ENCODE peak calls at places on chromosomes 4 and X, in five cellular contexts. M is IMR-90, I is transverse colon, C is K562, T is gastrocnemius medialis. J is an unnamed sample.

GRCh38 chr4:45102716-45103115 is 376.4 kb upstream of the GNPDA2 start:
- DNase-seq in C (no peak), M (no peak), T (no peak), I (no peak), J (no peak)

GRCh38 chr4:151266542-151266941 is 10.4 kb upstream of the PRSS48 start:
- DNase-seq in M (peak), T (no peak), I (no peak), C (no peak), J (no peak)

GRCh38 chrX:53682885-53683555 is 3.5 kb downstream of the HUWE1 start:
- DNase-seq in M (peak), C (peak), T (peak), I (peak), J (peak)

GRCh38 chr4:189299706-189300105 is 641.0 kb upstream of the FRG1 start:
- DNase-seq in I (no peak), M (no peak), C (no peak), T (no peak), J (no peak)

GRCh38 chr4:181364504-181364903 is 878.7 kb upstream of the TENM3 start:
- DNase-seq in C (no peak), I (no peak), T (no peak), M (peak), J (no peak)

GRCh38 chr4:159725571-159725970 is 622.7 kb downstream of the RAPGEF2 start:
- DNase-seq in M (no peak), T (no peak), C (no peak), I (no peak), J (no peak)

GRCh38 chr4:131534944-131535640 is 1614.0 kb upstream of the PCDH10 start:
- DNase-seq in T (no peak), C (no peak), I (no peak), M (no peak), J (no peak)

GRCh38 chr4:11232004-11232403 is 196.7 kb downstream of the HS3ST1 start:
- DNase-seq in I (no peak), T (no peak), M (no peak), C (no peak), J (no peak)

GRCh38 chrX:154022716-154023115 is 3.0 kb upstream of the IRAK1 start:
- DNase-seq in C (no peak), I (no peak), T (no peak), M (no peak), J (no peak)

GRCh38 chr4:136505020-136505419 is 1027.3 kb downstream of the PCDH18 start:
- DNase-seq in M (no peak), I (no peak), T (no peak), C (no peak), J (no peak)

GRCh38 chrX:24014388-24015018 is 12.5 kb downstream of the KLHL15 start:
- DNase-seq in T (no peak), C (no peak), M (peak), I (no peak), J (no peak)

GRCh38 chr4:14767142-14767541 is 235.1 kb upstream of the CPEB2 start:
- DNase-seq in I (no peak), M (no peak), C (no peak), T (no peak), J (no peak)

GRCh38 chrX:37580080-37580479 is 8.6 kb downstream of the LANCL3 start:
- DNase-seq in C (no peak), M (no peak), I (no peak), T (no peak), J (no peak)

GRCh38 chrX:119753001-119753400 is 5.4 kb upstream of the SOWAHD start:
- DNase-seq in T (no peak), M (no peak), I (no peak), C (no peak), J (no peak)

GRCh38 chrX:38236901-38237615 is 16.4 kb upstream of the SRPX start:
- DNase-seq in I (no peak), T (no peak), M (no peak), C (no peak), J (no peak)

GRCh38 chr4:81747242-81747930 is 275.7 kb upstream of the RASGEF1B start:
- DNase-seq in T (no peak), I (no peak), C (peak), M (no peak), J (peak)

GRCh38 chrX:70033348-70033747 is 16.4 kb downstream of the AWAT2 start:
- DNase-seq in M (peak), I (no peak), T (no peak), C (peak), J (no peak)

GRCh38 chr4:171308661-171309060 is 504.5 kb upstream of the GALNTL6 start:
- DNase-seq in M (no peak), I (no peak), T (no peak), C (no peak), J (no peak)

GRCh38 chrX:132227383-132228112 is 8.3 kb upstream of the RAP2C start:
- DNase-seq in M (peak), I (no peak), T (no peak), C (no peak), J (no peak)

GRCh38 chrX:143437439-143437838 is 79.8 kb downstream of the SPANXN3 start:
- DNase-seq in I (no peak), T (no peak), M (no peak), C (peak), J (no peak)

GRCh38 chrX:22690116-22690515 is 309.6 kb upstream of the DDX53 start:
- DNase-seq in T (no peak), I (no peak), C (no peak), M (peak), J (no peak)

GRCh38 chr4:80305466-80305865 is 30.1 kb upstream of the CFAP299 start:
- DNase-seq in C (no peak), M (peak), T (no peak), I (no peak), J (no peak)

DNA sequence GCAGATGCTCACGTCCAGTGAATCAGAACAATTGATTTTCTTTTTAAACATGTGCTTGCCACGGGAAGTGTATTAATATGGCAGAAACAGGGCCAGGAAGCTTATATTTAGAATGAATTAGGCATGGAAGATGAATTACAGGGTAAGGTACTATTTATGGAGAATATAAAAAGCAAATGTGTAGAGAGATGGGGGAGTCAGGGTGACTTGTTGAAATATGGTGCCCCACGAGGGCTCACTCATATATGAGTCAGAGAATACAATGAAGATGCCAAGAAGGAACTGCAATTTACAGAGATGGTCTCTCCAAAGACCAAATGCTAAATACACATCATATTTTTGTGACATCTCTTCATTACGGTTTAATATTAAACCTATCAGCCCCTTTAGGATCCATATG is 385.1 kb downstream of the ARHGAP24 start:
- DNase-seq in I (no peak), T (no peak), M (peak), C (no peak), J (no peak)
- H3K4me3 ChIP-seq in I (no peak), T (no peak), M (no peak), C (no peak), J (no peak)

GRCh38 chr4:83456184-83456501 is 285 bp downstream of the MRPS18C start:
- DNase-seq in I (no peak), T (no peak), C (no peak), M (no peak), J (no peak)

GRCh38 chr4:83454626-83455025 is 997 bp downstream of the HELQ start:
- DNase-seq in M (peak), T (no peak), I (no peak), C (peak), J (no peak)

DNA sequence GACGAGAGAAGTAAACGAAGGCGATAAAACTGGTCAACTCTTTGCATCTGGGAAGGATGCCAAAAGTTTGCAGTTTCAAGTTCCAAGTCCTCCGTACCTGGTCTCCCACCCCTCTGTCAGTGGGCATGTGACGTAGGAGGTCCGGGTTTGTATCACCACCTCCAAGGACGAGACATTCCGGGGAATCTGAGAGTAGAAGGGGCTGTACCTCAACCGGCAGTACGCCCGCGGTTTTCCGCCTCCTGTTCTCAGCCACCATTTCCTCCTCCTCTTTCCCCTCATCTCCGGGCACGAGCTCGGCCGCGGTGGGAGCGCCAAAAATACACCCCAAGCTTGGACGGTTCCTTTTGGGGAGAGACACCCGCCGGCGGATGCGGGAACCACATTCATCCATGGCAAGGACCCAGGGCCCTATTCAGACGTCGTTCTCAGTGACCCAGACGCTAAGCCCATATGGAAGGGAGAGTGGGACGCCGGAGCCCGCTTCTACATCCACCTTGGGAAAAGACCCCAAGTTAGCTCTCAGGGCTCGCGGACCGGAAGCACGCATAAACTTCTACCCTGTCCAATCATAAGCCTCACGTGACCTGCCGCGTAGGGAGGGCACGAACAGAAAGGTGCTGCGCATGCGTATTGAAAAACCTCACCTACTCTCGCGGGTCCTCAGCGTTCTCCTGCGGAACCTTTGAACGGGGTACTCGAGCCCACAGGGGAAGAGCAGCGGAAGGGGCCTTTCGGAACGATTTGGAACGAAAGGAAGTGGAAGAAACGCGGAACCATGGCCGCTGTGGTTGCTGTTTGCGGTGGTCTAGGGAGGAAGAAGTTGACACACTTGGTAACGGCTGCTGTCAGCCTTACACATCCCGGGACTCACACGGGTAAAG is at the start of the genes HELQ and MRPS18C:
- DNase-seq in T (peak), M (peak), C (peak), I (peak), J (peak)
- TF ChIP-seq POLR2A in T (peak), M (peak), C (peak), I (peak), J (peak)

GRCh38 chrX:123331859-123332258 is 147.8 kb downstream of the GRIA3 start:
- DNase-seq in I (no peak), T (no peak), C (no peak), M (no peak), J (no peak)
- H3K27ac ChIP-seq in I (no peak), T (no peak), C (no peak), M (no peak), J (no peak)

DNA sequence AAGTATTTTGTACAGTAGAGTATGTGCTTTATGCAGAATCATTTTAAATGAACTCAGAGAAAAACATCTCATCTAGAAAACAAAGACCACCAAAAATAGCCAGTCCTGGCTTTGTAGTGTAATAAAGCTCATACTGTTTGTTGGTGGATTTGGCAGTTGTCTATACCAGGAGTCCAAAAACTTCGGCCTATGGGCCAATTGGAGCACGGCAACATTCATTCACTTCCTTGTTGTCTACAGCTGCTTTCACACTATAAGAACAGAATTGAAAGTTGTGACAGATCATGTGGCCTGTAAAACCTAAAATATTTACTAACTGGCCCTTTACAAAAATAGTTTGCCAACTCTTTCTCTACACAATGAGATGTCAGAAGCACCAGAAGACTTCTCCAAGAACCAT is 5.3 kb downstream of the FBXW7 start:
- DNase-seq in M (no peak), T (no peak), I (no peak), C (no peak), J (no peak)
- H3K4me3 ChIP-seq in M (no peak), T (no peak), I (no peak), C (no peak), J (no peak)

GRCh38 chr4:7104366-7105031 is 36.6 kb upstream of the GRPEL1 start:
- DNase-seq in I (no peak), C (no peak), M (no peak), T (no peak), J (no peak)

GRCh38 chr4:7105261-7105660 is 37.4 kb upstream of the GRPEL1 start:
- DNase-seq in T (no peak), C (peak), I (no peak), M (peak), J (no peak)

GRCh38 chr4:7103599-7104365 is 35.9 kb upstream of the GRPEL1 start:
- DNase-seq in T (peak), I (peak), C (no peak), M (peak), J (peak)

GRCh38 chr4:7101692-7102515 is 34.0 kb upstream of the GRPEL1 start:
- DNase-seq in I (peak), M (peak), T (peak), C (peak), J (peak)

DNA sequence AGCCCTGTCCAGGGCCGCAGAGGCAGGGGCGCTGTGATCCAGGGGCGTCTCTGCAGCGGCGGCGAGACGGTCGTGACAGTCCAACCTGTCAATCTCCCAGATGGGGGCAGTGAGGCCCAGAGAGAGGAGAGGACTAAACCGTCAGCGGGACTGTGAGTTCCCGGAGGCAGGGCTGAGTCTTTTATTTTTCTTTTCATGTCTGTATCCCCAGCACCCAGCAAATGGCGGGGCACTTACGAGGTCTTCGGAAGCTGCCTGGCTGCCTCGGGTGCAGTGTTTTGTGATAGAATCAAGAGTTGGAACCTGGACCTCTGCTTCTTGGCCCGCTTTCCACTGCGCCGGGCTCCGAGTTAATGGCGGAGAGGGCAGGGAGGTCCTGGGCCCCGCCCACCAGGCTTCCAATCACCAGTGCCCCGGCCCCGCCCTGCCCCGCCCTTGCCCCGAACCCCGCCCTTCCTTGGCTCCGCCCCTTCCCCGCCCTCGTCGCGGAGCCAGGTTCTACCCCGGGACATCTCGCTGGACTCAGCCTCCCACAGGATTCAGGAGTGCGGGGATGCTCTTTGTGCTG is 35.3 kb upstream of the GRPEL1 start:
- DNase-seq in T (peak), C (peak), M (peak), I (peak), J (peak)
- TF ChIP-seq POLR2A in T (peak), C (peak), M (no peak), I (peak), J (peak)

GRCh38 chrX:103439161-103439560 is 62.8 kb downstream of the BEX3 start:
- DNase-seq in M (no peak), T (no peak), I (no peak), C (peak), J (no peak)

GRCh38 chrX:103440621-103441020 is 64.3 kb downstream of the BEX3 start:
- DNase-seq in M (no peak), I (no peak), T (no peak), C (no peak), J (no peak)

GRCh38 chrX:103437147-103437873 is 61.0 kb downstream of the BEX3 start:
- DNase-seq in C (peak), T (no peak), M (peak), I (no peak), J (no peak)

GRCh38 chrX:103442536-103442901 is 66.2 kb downstream of the BEX3 start:
- DNase-seq in T (no peak), M (peak), I (no peak), C (no peak), J (no peak)

GRCh38 chrX:103441878-103442535 is 65.7 kb downstream of the BEX3 start:
- DNase-seq in T (no peak), M (no peak), C (no peak), I (no peak), J (no peak)
- H3K27ac ChIP-seq in T (no peak), M (peak), C (no peak), I (no peak), J (no peak)

GRCh38 chr4:4405358-4405962 is 18.6 kb downstream of the NSG1 start:
- DNase-seq in M (no peak), C (no peak), I (no peak), T (no peak), J (no peak)
- H3K4me3 ChIP-seq in M (no peak), C (no peak), I (no peak), T (no peak), J (no peak)

GRCh38 chr4:65777270-65777669 is 107.0 kb upstream of the EPHA5 start:
- DNase-seq in C (no peak), I (no peak), T (no peak), M (no peak), J (no peak)

GRCh38 chr4:65773636-65774035 is 103.3 kb upstream of the EPHA5 start:
- DNase-seq in C (no peak), T (no peak), I (no peak), M (no peak), J (no peak)
- TF ChIP-seq POLR2A in C (no peak), T (no peak), I (no peak), M (no peak), J (no peak)

DNA sequence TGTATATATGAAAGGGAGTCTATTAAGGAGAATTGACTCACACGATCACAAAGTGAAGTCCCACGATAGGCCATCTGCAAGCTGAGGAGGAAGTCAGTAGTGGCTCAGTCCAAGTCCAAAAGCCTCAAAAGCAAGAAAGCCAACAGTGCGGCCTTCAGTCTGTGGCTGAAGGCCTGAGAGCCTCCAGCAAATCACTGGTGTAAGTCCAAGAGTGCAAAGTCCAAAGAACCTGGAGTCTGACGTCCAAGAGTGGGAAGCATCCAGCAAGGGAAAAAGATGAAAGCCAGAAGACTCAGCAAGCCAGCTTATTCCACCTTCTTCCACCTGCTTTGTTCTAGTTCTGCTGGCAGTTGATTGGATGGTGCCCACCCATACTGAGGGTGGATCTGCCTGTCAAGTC is 104.1 kb downstream of the IL1RAPL2 start:
- DNase-seq in I (no peak), T (no peak), M (no peak), C (no peak), J (peak)
- H3K27ac ChIP-seq in I (no peak), T (no peak), M (no peak), C (no peak), J (no peak)

GRCh38 chr4:142656178-142656577 is 189.9 kb downstream of the INPP4B start:
- DNase-seq in C (no peak), T (no peak), M (no peak), I (no peak), J (no peak)
- H3K4me3 ChIP-seq in C (no peak), T (no peak), M (no peak), I (no peak), J (no peak)